ENCODE peak calls at places on chromosomes 4 and X, in six cellular contexts. C, A, S, E, I and Z are unnamed samples.

GRCh38 chrX:68646421-68646820 is 1.0 kb upstream of the STARD8 start:
- DNase-seq in A (no peak), C (no peak), S (no peak), I (no peak), E (no peak), Z (no peak)

GRCh38 chr4:39908284-39908683 is 69.4 kb downstream of the PDS5A start:
- DNase-seq in C (peak), I (no peak), A (no peak), S (no peak), E (peak), Z (no peak)

GRCh38 chr4:14743601-14744000 is 258.7 kb upstream of the CPEB2 start:
- DNase-seq in I (no peak), A (no peak), E (no peak), S (no peak), C (no peak), Z (no peak)

GRCh38 chrX:124010157-124010556 is 48.7 kb downstream of the STAG2 start:
- DNase-seq in C (peak), E (no peak), A (no peak), S (no peak), I (no peak), Z (peak)

GRCh38 chr4:45345551-45345950 is 619.2 kb upstream of the GNPDA2 start:
- DNase-seq in S (no peak), A (no peak), E (no peak), I (no peak), C (no peak), Z (no peak)

GRCh38 chr4:1503583-1504471 is 97.6 kb upstream of the NKX1-1 start:
- DNase-seq in C (no peak), A (no peak), E (no peak), I (no peak), S (peak), Z (no peak)

GRCh38 chrX:151754042-151754419 is 19.5 kb downstream of the CNGA2 start:
- DNase-seq in I (no peak), S (peak), A (no peak), C (peak), E (no peak), Z (peak)

GRCh38 chr4:171813195-171813955 is at the start of gene GALNTL6:
- DNase-seq in S (peak), I (no peak), E (peak), C (no peak), A (peak), Z (peak)

GRCh38 chr4:56078866-56079265 is 130.1 kb downstream of the CEP135 start:
- DNase-seq in I (no peak), C (no peak), A (no peak), S (no peak), E (no peak), Z (no peak)

GRCh38 chr4:158771776-158772175 is 3.0 kb downstream of the FNIP2 start:
- DNase-seq in A (no peak), I (no peak), C (no peak), E (no peak), S (no peak), Z (no peak)

GRCh38 chr4:138259801-138260200 is 17.7 kb upstream of the SLC7A11 start:
- DNase-seq in A (no peak), S (no peak), C (peak), E (peak), I (no peak), Z (no peak)

GRCh38 chrX:130555341-130555740 is 153.6 kb downstream of the RBMX2 start:
- DNase-seq in E (no peak), A (no peak), S (no peak), C (no peak), I (no peak), Z (no peak)

GRCh38 chr4:87251104-87251503 is 30.7 kb upstream of the KLHL8 start:
- DNase-seq in E (no peak), C (no peak), S (no peak), I (no peak), A (no peak), Z (no peak)

GRCh38 chrX:132023896-132024386 is 839 bp downstream of the STK26 start:
- DNase-seq in S (peak), A (peak), C (no peak), I (peak), E (peak), Z (peak)

GRCh38 chr4:10075953-10076391 is 40.6 kb downstream of the WDR1 start:
- DNase-seq in S (no peak), E (no peak), I (no peak), A (no peak), C (no peak), Z (no peak)

GRCh38 chrX:155745792-155746191 is 133.0 kb upstream of the TMLHE start:
- DNase-seq in S (no peak), I (no peak), C (peak), A (no peak), E (peak), Z (no peak)

GRCh38 chr4:91127891-91128290 is 1000.7 kb downstream of the CCSER1 start:
- DNase-seq in A (no peak), E (no peak), C (no peak), S (no peak), I (no peak), Z (no peak)

GRCh38 chrX:31228415-31228832 is 156.6 kb upstream of the FTHL17 start:
- DNase-seq in E (peak), I (no peak), C (peak), S (no peak), A (no peak), Z (peak)

GRCh38 chrX:43643201-43643600 is 12.9 kb upstream of the MAOA start:
- DNase-seq in C (no peak), I (no peak), E (peak), A (no peak), S (no peak), Z (no peak)
- H2AFZ ChIP-seq in C (no peak), I (no peak), E (no peak), A (no peak), S (no peak), Z (no peak)

DNA sequence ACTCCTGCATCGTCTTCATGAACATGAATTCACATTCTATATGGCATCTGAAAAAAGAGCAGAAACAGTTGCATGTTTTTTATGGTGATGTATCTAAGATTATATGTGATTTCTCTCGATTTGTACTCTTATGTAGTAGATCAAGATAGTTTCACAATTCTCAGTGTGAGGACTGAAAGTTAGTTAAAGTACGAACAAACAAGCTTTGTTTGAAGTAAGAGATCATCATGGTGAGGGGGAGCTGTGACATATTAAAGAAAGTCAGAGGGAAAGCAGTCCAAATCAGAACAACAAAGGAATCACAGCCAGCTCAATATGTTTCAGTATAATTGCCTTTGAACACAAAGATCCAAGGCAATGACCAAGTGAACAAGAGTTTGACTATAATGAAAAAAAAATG is 1140.6 kb downstream of the SH3BGRL start:
- DNase-seq in C (no peak), S (no peak), I (no peak), E (no peak), A (no peak), Z (no peak)
- H3K23ac ChIP-seq in C (no peak), S (no peak), I (no peak), E (no peak), A (no peak), Z (no peak)

GRCh38 chr4:101790521-101791188 is at the start of gene BANK1:
- DNase-seq in E (peak), I (peak), C (peak), S (peak), A (peak), Z (peak)
- H4K8ac ChIP-seq in E (peak), I (peak), C (peak), S (no peak), A (peak), Z (peak)

GRCh38 chr4:101102114-101102752 is 245.1 kb downstream of the PPP3CA start:
- DNase-seq in C (peak), S (no peak), I (no peak), E (no peak), A (no peak), Z (no peak)

GRCh38 chr4:101104264-101105052 is 242.9 kb downstream of the PPP3CA start:
- DNase-seq in A (no peak), S (no peak), I (no peak), C (peak), E (no peak), Z (no peak)

GRCh38 chr4:101101072-101101471 is 246.3 kb downstream of the PPP3CA start:
- DNase-seq in S (no peak), A (no peak), I (no peak), E (no peak), C (no peak), Z (no peak)

GRCh38 chr4:101099001-101099400 is 248.3 kb downstream of the PPP3CA start:
- DNase-seq in E (no peak), C (no peak), S (no peak), A (no peak), I (no peak), Z (no peak)

GRCh38 chr4:101103381-101104142 is 243.8 kb downstream of the PPP3CA start:
- DNase-seq in I (no peak), C (peak), E (peak), A (no peak), S (no peak), Z (no peak)
- H2AFZ ChIP-seq in I (no peak), C (no peak), E (no peak), A (peak), S (no peak), Z (no peak)

GRCh38 chr4:8647094-8647570 is 54.6 kb downstream of the CPZ start:
- DNase-seq in C (no peak), I (no peak), E (no peak), S (no peak), A (no peak), Z (no peak)
- H3K23ac ChIP-seq in C (no peak), I (no peak), E (no peak), S (no peak), A (no peak), Z (no peak)

GRCh38 chrX:1242901-1243402 is 25.7 kb upstream of the CSF2RA start:
- DNase-seq in I (no peak), C (no peak), S (peak), A (no peak), E (no peak), Z (peak)
- H4K8ac ChIP-seq in I (no peak), C (no peak), S (no peak), A (no peak), E (no peak), Z (peak)

GRCh38 chr4:148452970-148453369 is 10.8 kb upstream of the NR3C2 start:
- DNase-seq in S (no peak), I (no peak), C (no peak), E (no peak), A (no peak), Z (no peak)

GRCh38 chr4:148454835-148455234 is 12.6 kb upstream of the NR3C2 start:
- DNase-seq in S (no peak), I (no peak), C (peak), A (no peak), E (no peak), Z (peak)

GRCh38 chr4:148453833-148454232 is 11.6 kb upstream of the NR3C2 start:
- DNase-seq in E (no peak), I (no peak), S (no peak), A (no peak), C (no peak), Z (no peak)
- H2AFZ ChIP-seq in E (no peak), I (no peak), S (no peak), A (no peak), C (no peak), Z (no peak)

DNA sequence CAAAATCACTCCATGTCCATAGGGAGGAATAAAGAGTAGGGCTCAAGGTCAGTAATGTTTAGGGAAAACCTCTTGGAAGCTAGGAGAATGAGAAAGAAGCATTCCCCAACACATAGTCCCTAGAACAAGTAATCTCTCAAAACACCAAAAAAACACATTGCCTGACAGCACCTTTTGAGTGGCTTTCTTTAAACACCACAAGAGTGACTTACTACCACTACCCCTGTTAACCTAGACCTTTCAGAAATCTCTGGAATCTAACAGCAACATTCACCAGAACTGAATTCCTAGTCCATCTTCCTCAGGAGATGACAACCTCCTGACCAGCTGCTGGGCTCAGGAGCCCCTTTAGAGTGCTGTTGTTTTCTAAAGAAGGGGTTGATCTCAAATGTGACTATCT is 142.2 kb downstream of the SOWAHB start:
- DNase-seq in C (no peak), E (no peak), I (no peak), A (no peak), S (no peak), Z (peak)
- H3K23ac ChIP-seq in C (peak), E (no peak), I (no peak), A (no peak), S (no peak), Z (no peak)

GRCh38 chr4:147994076-147994475 is 262.2 kb downstream of the ARHGAP10 start:
- DNase-seq in E (no peak), I (no peak), C (peak), S (no peak), A (no peak), Z (no peak)
- H4K8ac ChIP-seq in E (no peak), I (no peak), C (no peak), S (no peak), A (no peak), Z (no peak)